ENCODE peak calls at places on chromosomes 1 and 21, in four cellular contexts. O is HL-60, Z is gastrocnemius medialis, T is IMR-90. X is an unnamed sample.

GRCh38 chr21:26844258-26845065 is 747 bp downstream of the ADAMTS1 start:
- DNase-seq in O (no peak), Z (peak), T (peak), X (peak)

GRCh38 chr1:241611063-241611462 is 29.1 kb downstream of the CHML start:
- DNase-seq in O (no peak), Z (no peak), T (peak), X (no peak)

GRCh38 chr21:44579833-44580144 is 615 bp downstream of the KRTAP10-5 start:
- DNase-seq in O (no peak), Z (no peak), T (no peak), X (no peak)

GRCh38 chr1:76949503-76949902 is 82.2 kb downstream of the ST6GALNAC5 start:
- DNase-seq in O (no peak), Z (no peak), T (peak), X (no peak)

GRCh38 chr1:212179394-212180076 is 105.7 kb upstream of the PPP2R5A start:
- DNase-seq in O (no peak), Z (no peak), T (peak), X (no peak)

GRCh38 chr1:8357329-8358101 is 39.6 kb downstream of the SLC45A1 start:
- DNase-seq in O (no peak), Z (no peak), T (no peak), X (no peak)

GRCh38 chr1:40762144-40762923 is 21.3 kb upstream of the KCNQ4 start:
- DNase-seq in O (no peak), Z (no peak), T (no peak), X (no peak)

GRCh38 chr1:11364170-11364569 is 91.2 kb downstream of the UBIAD1 start:
- DNase-seq in O (peak), Z (peak), T (no peak), X (no peak)

GRCh38 chr1:48217861-48218260 is 4.7 kb upstream of the SLC5A9 start:
- DNase-seq in O (no peak), Z (no peak), T (no peak), X (no peak)

GRCh38 chr1:28129150-28129549 is 40.7 kb upstream of the EYA3 start:
- DNase-seq in O (no peak), Z (no peak), T (peak), X (no peak)

GRCh38 chr1:76066390-76066789 is 8.2 kb upstream of the ST6GALNAC3 start:
- DNase-seq in O (no peak), Z (no peak), T (peak), X (no peak)

GRCh38 chr1:37614105-37614504 is 18.4 kb upstream of the GNL2 start:
- DNase-seq in O (no peak), Z (no peak), T (no peak), X (no peak)

GRCh38 chr1:13757693-13758092 is 57.7 kb downstream of the PRDM2 start:
- DNase-seq in O (no peak), Z (no peak), T (no peak), X (no peak)

GRCh38 chr1:13702425-13703127 is 2.6 kb downstream of the PRDM2 start:
- DNase-seq in O (no peak), Z (no peak), T (no peak), X (no peak)

GRCh38 chr1:14952626-14953314 is 200.8 kb upstream of the TMEM51 start:
- DNase-seq in O (no peak), Z (no peak), T (no peak), X (no peak)

GRCh38 chr1:22711591-22712501 is 1.2 kb downstream of the EPHB2 start:
- DNase-seq in O (no peak), Z (no peak), T (peak), X (no peak)

GRCh38 chr21:36705679-36706481 is 7.0 kb downstream of the SIM2 start:
- DNase-seq in O (no peak), Z (no peak), T (no peak), X (no peak)

GRCh38 chr1:209827384-209828261 is at the start of gene UTP25:
- DNase-seq in O (peak), Z (peak), T (peak), X (peak)

GRCh38 chr21:14863745-14864210 is 201.0 kb downstream of the NRIP1 start:
- DNase-seq in O (no peak), Z (no peak), T (peak), X (no peak)

GRCh38 chr1:3156936-3157335 is 87.9 kb downstream of the PRDM16 start:
- DNase-seq in O (no peak), Z (no peak), T (no peak), X (no peak)

GRCh38 chr1:150574260-150575071 is 4.9 kb downstream of the MCL1 start:
- DNase-seq in O (no peak), Z (no peak), T (no peak), X (no peak)

GRCh38 chr21:42565206-42565810 is 51.7 kb downstream of the SLC37A1 start:
- DNase-seq in O (no peak), Z (no peak), T (no peak), X (peak)

GRCh38 chr21:33109574-33110339 is 39.8 kb downstream of the OLIG1 start:
- DNase-seq in O (peak), Z (no peak), T (no peak), X (no peak)

GRCh38 chr1:101632548-101633256 is 364.0 kb downstream of the OLFM3 start:
- DNase-seq in O (no peak), Z (no peak), T (no peak), X (no peak)

DNA sequence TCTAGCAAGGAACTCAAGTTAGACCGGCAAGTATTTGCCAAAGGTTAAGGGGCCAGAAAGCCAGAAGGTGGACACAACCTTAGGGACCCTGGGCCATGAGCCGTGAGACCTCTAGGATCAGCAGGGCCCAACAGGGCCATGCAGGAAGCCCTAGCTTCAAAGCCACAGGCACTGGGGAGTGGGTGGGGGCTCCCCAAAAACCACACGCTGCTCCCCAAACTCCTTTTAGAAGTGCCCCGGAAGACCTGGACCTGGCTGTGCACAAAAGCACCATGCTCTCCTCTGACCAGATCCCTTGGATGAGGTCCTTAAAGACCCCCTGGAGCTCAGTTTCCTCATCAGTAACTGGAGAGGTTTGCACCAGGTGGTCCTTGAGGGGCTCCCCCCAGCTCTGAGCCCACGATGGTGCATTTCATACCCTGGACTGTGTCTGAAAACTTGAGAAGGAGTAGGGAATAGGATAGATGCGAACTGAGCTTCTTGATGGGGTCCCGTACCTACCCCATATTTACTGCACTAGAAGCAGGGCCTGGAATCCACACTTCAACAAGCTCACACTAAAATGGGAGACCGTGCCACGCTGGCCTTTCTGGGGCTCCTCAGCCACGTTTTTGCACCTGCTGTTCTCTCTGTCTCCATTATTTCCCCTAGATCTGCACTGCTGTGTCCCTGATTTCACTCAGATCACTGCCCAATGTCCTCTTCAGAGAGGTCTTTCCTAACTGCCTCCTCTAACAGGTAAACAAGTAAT is 40.6 kb upstream of the LBR start:
- DNase-seq in O (no peak), Z (no peak), T (no peak), X (no peak)
- H3K4me3 ChIP-seq in O (no peak), Z (no peak), T (no peak), X (no peak)

GRCh38 chr1:220544901-220545303 is 17.0 kb downstream of the MARK1 start:
- DNase-seq in O (no peak), Z (no peak), T (peak), X (no peak)
- TF ChIP-seq CTCF in O (no peak), Z (no peak), T (no peak), X (no peak)

GRCh38 chr1:222996307-222996983 is 146.6 kb downstream of the TLR5 start:
- DNase-seq in O (no peak), Z (no peak), T (no peak), X (no peak)
- H3K4me3 ChIP-seq in O (no peak), Z (no peak), T (no peak), X (no peak)

GRCh38 chr1:163561570-163562295 is 240.0 kb downstream of the NUF2 start:
- DNase-seq in O (no peak), Z (no peak), T (no peak), X (no peak)
- TF ChIP-seq CTCF in O (no peak), Z (peak), T (peak), X (peak)

GRCh38 chr1:160117300-160117699 is 1.7 kb downstream of the ATP1A2 start:
- DNase-seq in O (no peak), Z (no peak), T (no peak), X (no peak)
- H3K4me3 ChIP-seq in O (no peak), Z (peak), T (no peak), X (peak)

DNA sequence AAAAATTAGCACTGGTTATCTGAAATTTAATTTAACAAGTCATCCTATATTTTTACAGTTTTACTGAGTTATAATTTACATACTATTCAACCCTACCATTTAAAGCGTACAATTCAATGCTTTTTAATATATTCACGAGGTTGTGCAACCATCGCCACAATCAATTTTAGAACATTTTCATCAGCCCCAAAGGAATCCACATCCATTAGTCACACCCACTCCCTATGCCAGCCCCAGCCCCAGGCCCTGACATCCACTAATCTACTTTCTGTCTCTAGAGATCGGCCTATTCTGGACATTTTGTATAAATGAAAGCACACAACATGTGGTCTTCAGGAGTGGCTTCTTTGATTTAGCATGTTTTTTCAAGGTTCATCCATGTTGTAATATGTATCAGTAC is 134.7 kb downstream of the PSMG1 start:
- DNase-seq in O (no peak), Z (no peak), T (peak), X (no peak)
- TF ChIP-seq CTCF in O (no peak), Z (no peak), T (no peak), X (no peak)

GRCh38 chr1:156387899-156388813 is 19.1 kb downstream of the RHBG start:
- DNase-seq in O (no peak), Z (no peak), T (no peak), X (no peak)
- H3K4me3 ChIP-seq in O (no peak), Z (no peak), T (no peak), X (no peak)

GRCh38 chr21:41045534-41046268 is 122.3 kb upstream of the BACE2 start:
- DNase-seq in O (no peak), Z (no peak), T (no peak), X (no peak)
- TF ChIP-seq CTCF in O (no peak), Z (no peak), T (no peak), X (no peak)

GRCh38 chr1:192448026-192448578 is 127.5 kb upstream of the RGS1 start:
- DNase-seq in O (no peak), Z (no peak), T (peak), X (no peak)
- H3K4me3 ChIP-seq in O (no peak), Z (no peak), T (no peak), X (no peak)